ENCODE peak calls at places on chromosomes 13 and 19, in seven cellular contexts. O, W, G, D, A, R and Z are unnamed samples.

GRCh38 chr19:50969413-50969760 is at the start of gene KLK6:
- DNase-seq in A (peak; percentile 98), G (no peak), O (no peak), D (no peak), W (no peak), R (peak; percentile 90), Z (no peak)

GRCh38 chr13:80040219-80040976 is 300.5 kb downstream of the SPRY2 start:
- DNase-seq in W (no peak), D (no peak), R (no peak), O (peak; percentile 97), G (no peak), A (peak; percentile 39), Z (no peak)

GRCh38 chr19:4821265-4821664 is 10.2 kb downstream of the TICAM1 start:
- DNase-seq in A (no peak), W (no peak), O (no peak), G (no peak), R (no peak), D (no peak), Z (no peak)

GRCh38 chr19:19552811-19553210 is 14.7 kb downstream of the CILP2 start:
- DNase-seq in W (peak; percentile 39), O (no peak), R (no peak), G (no peak), D (no peak), A (peak; percentile 41), Z (peak; percentile 87)

GRCh38 chr13:81874681-81875661 is 1534.0 kb upstream of the SPRY2 start:
- DNase-seq in O (no peak), A (no peak), W (no peak), G (no peak), D (no peak), R (no peak), Z (no peak)

GRCh38 chr19:19835560-19836038 is 14.0 kb upstream of the ZNF506 start:
- DNase-seq in O (no peak), W (no peak), A (no peak), G (no peak), R (no peak), D (no peak), Z (no peak)

GRCh38 chr19:16325161-16325527 is 518 bp downstream of the KLF2 start:
- DNase-seq in R (no peak), A (no peak), W (peak; percentile 74), O (no peak), G (no peak), D (peak; percentile 56), Z (peak; percentile 60)

GRCh38 chr19:47035127-47035494 is 13.3 kb downstream of the TMEM160 start:
- DNase-seq in W (no peak), A (no peak), D (no peak), G (no peak), R (no peak), O (no peak), Z (no peak)